ENCODE peak calls at places on chromosomes 11 and 22, in five cellular contexts. X is neural progenitor cell, Q is GM23338, M is fibroblast of lung, G is PC-9. V is an unnamed sample.

GRCh38 chr11:118846181-118846946 is 37.3 kb upstream of the CXCR5 start:
- DNase-seq in X (peak), Q (peak), M (no peak), G (no peak), V (no peak)

GRCh38 chr22:47846206-47846605 is 1083.8 kb downstream of the TBC1D22A start:
- DNase-seq in X (no peak), Q (no peak), M (no peak), G (no peak), V (no peak)

GRCh38 chr11:118912742-118913410 is 12.8 kb downstream of the BCL9L start:
- DNase-seq in X (no peak), Q (no peak), M (no peak), G (peak), V (no peak)

GRCh38 chr22:37244114-37244921 is at the start of gene RAC2:
- DNase-seq in X (peak), Q (peak), M (peak), G (peak), V (peak)

GRCh38 chr11:115845872-115846271 is 341.7 kb upstream of the CADM1 start:
- DNase-seq in X (no peak), Q (no peak), M (no peak), G (no peak), V (no peak)

GRCh38 chr22:38754247-38755154 is 1.3 kb downstream of the SUN2 start:
- DNase-seq in X (peak), Q (peak), M (peak), G (peak), V (no peak)

GRCh38 chr11:64675417-64676252 is 47.4 kb downstream of the NRXN2 start:
- DNase-seq in X (no peak), Q (no peak), M (peak), G (no peak), V (no peak)

GRCh38 chr11:47005441-47005840 is 68.9 kb downstream of the CSTPP1 start:
- DNase-seq in X (no peak), Q (no peak), M (no peak), G (no peak), V (no peak)

GRCh38 chr11:73478737-73479347 is 102.6 kb downstream of the RELT start:
- DNase-seq in X (peak), Q (peak), M (peak), G (peak), V (no peak)

GRCh38 chr11:19879309-19880087 is 166.9 kb downstream of the NAV2 start:
- DNase-seq in X (no peak), Q (no peak), M (no peak), G (no peak), V (no peak)

GRCh38 chr11:38988908-38989307 is 2390.9 kb upstream of the RAG2 start:
- DNase-seq in X (no peak), Q (no peak), M (no peak), G (no peak), V (no peak)

GRCh38 chr22:38973289-38974169 is 8.6 kb upstream of the APOBEC3B start:
- DNase-seq in X (peak), Q (peak), M (peak), G (no peak), V (no peak)

GRCh38 chr11:114395776-114396175 is 4.5 kb downstream of the C11orf71 start:
- DNase-seq in X (peak), Q (peak), M (no peak), G (no peak), V (no peak)

GRCh38 chr22:17115927-17116326 is 5.2 kb downstream of the TMEM121B start:
- DNase-seq in X (no peak), Q (no peak), M (no peak), G (no peak), V (no peak)

GRCh38 chr11:121152764-121153163 is 51.7 kb downstream of the TECTA start:
- DNase-seq in X (no peak), Q (no peak), M (no peak), G (no peak), V (no peak)

GRCh38 chr11:58285483-58286040 is 17.5 kb upstream of the OR10W1 start:
- DNase-seq in X (no peak), Q (no peak), M (no peak), G (no peak), V (no peak)

GRCh38 chr11:64766881-64767280 is 7.1 kb upstream of the PYGM start:
- DNase-seq in X (no peak), Q (no peak), M (no peak), G (no peak), V (no peak)

GRCh38 chr11:70829160-70829899 is 423.0 kb downstream of the SHANK2 start:
- DNase-seq in X (no peak), Q (no peak), M (no peak), G (no peak), V (no peak)

GRCh38 chr22:23289851-23290724 is 109.8 kb downstream of the BCR start:
- DNase-seq in X (peak), Q (peak), M (peak), G (no peak), V (no peak)
- TF ChIP-seq EZH2 in X (no peak), Q (no peak), M (no peak), G (no peak), V (no peak)

GRCh38 chr11:16956538-16957153 is 57.6 kb downstream of the PLEKHA7 start:
- DNase-seq in X (no peak), Q (peak), M (no peak), G (peak), V (no peak)

GRCh38 chr11:16959528-16960100 is 54.6 kb downstream of the PLEKHA7 start:
- DNase-seq in X (peak), Q (no peak), M (no peak), G (no peak), V (no peak)

GRCh38 chr11:16958833-16959232 is 55.4 kb downstream of the PLEKHA7 start:
- DNase-seq in X (no peak), Q (no peak), M (no peak), G (no peak), V (no peak)

GRCh38 chr11:16953620-16954019 is 60.6 kb downstream of the PLEKHA7 start:
- DNase-seq in X (no peak), Q (no peak), M (no peak), G (peak), V (no peak)
- H3K4me3 ChIP-seq in X (no peak), Q (no peak), M (no peak), G (no peak), V (no peak)

GRCh38 chr11:44305643-44306468 is 4.1 kb downstream of the ALX4 start:
- DNase-seq in X (peak), Q (no peak), M (no peak), G (no peak), V (no peak)
- TF ChIP-seq EZH2 in X (peak), Q (peak), M (peak), G (no peak), V (peak)

DNA sequence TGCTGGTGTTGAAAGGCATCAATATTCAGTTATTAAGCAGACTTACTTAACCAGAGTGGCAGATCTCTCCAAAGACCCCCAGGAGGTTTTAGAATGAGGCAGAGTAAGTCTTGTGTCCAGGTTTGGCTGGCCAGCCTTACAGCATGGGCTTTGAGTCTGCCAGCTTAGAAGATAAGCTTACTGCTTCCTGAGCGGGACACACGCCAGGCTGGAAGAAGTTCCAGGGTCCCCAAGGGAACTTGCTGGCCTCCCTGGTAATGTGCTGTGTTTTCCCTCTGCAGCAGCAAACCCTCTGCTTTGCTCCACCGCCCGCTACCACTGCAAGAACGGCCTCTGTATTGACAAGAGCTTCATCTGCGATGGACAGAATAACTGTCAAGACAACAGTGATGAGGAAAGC is 154.2 kb downstream of the LDLRAD3 start:
- DNase-seq in X (no peak), Q (no peak), M (no peak), G (no peak), V (no peak)
- H3K4me3 ChIP-seq in X (no peak), Q (no peak), M (no peak), G (no peak), V (no peak)

GRCh38 chr11:18792827-18793226 is 1.2 kb upstream of the PTPN5 start:
- DNase-seq in X (no peak), Q (no peak), M (no peak), G (no peak), V (no peak)

GRCh38 chr11:18789942-18790341 is 1.7 kb downstream of the PTPN5 start:
- DNase-seq in X (no peak), Q (no peak), M (no peak), G (no peak), V (no peak)

GRCh38 chr11:18791175-18792065 is at the start of gene PTPN5:
- DNase-seq in X (peak), Q (peak), M (no peak), G (no peak), V (no peak)

GRCh38 chr11:18790820-18791174 is 801 bp downstream of the PTPN5 start:
- DNase-seq in X (no peak), Q (no peak), M (no peak), G (no peak), V (no peak)

DNA sequence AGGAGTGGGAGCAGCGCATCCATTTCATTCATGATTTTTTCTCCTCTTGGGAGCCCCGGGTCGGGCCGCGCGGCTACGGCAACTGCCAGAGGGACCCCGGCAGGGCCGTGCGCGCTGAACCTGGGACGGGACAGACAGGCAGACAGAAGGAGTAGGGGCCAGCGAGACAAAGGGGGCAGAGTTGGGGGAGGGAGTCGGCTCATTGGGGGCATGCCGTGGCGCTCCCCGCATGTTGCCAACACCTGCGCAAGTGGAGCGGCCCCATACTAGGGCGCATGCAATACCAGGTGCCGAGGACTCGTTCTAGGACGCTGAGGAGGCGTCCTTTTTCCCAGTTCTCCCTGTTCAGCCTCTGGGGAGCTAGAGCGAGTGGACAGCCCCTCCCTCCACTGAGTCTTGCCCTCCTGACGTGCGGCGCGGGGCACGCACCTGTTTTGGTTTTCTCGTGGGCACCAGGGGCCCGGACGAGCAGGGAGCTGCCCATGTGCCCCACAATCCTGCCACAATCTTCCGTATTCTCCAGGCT is 531 bp upstream of the PTPN5 start:
- DNase-seq in X (no peak), Q (peak), M (no peak), G (no peak), V (no peak)
- TF ChIP-seq EZH2 in X (no peak), Q (no peak), M (no peak), G (no peak), V (peak)

GRCh38 chr11:26443617-26444016 is 111.7 kb downstream of the ANO3 start:
- DNase-seq in X (no peak), Q (no peak), M (no peak), G (no peak), V (no peak)
- H3K4me3 ChIP-seq in X (no peak), Q (no peak), M (no peak), G (no peak), V (no peak)

V was measured in keratinocyte.